ENCODE peak calls at places on chromosomes 3 and 15, in six cellular contexts. L is uterus, F is stomach, E is PC-3, A is gastrocnemius medialis, D is MM.1S. G is an unnamed sample. For H3K4me1, the result is how much of the 10 kb centered on the place peaks cover.

GRCh38 chr3:73448761-73449290 is 175.9 kb downstream of the PDZRN3 start:
- DNase-seq in F (no peak), L (no peak), E (no peak), A (no peak), D (peak), G (no peak)

GRCh38 chr15:67296684-67297083 is 42.1 kb downstream of the IQCH start:
- DNase-seq in L (no peak), E (no peak), A (no peak), D (no peak), F (no peak), G (no peak)

GRCh38 chr3:17639765-17640164 is 102.7 kb downstream of the TBC1D5 start:
- DNase-seq in D (no peak), E (peak), F (no peak), L (peak), A (peak), G (peak)

GRCh38 chr15:98807262-98807661 is 158.9 kb downstream of the IGF1R start:
- DNase-seq in D (no peak), A (no peak), L (no peak), F (no peak), E (no peak), G (peak)

GRCh38 chr3:172666181-172666872 is 44.5 kb downstream of the NCEH1 start:
- DNase-seq in D (no peak), E (no peak), A (no peak), L (no peak), F (no peak), G (no peak)

GRCh38 chr3:118955914-118956556 is 78.6 kb downstream of the IGSF11 start:
- DNase-seq in A (no peak), E (no peak), L (no peak), F (no peak), D (peak), G (no peak)

GRCh38 chr3:182795383-182795782 is 2.1 kb downstream of the ATP11B start:
- DNase-seq in D (peak), F (no peak), L (no peak), A (no peak), E (peak), G (no peak)

GRCh38 chr3:15892828-15893227 is 95.0 kb upstream of the ANKRD28 start:
- DNase-seq in E (peak), L (no peak), A (no peak), D (no peak), F (no peak), G (peak)

GRCh38 chr3:96931491-96931890 is 117.1 kb downstream of the EPHA6 start:
- DNase-seq in D (no peak), F (no peak), E (no peak), L (no peak), A (no peak), G (no peak)

GRCh38 chr15:91456921-91457320 is 356.9 kb downstream of the SV2B start:
- DNase-seq in L (no peak), E (peak), D (no peak), A (no peak), F (no peak), G (peak)

GRCh38 chr3:170488802-170489201 is 70.1 kb downstream of the CLDN11 start:
- DNase-seq in E (peak), L (no peak), F (no peak), A (no peak), D (no peak), G (no peak)

GRCh38 chr3:120682095-120682681 is at the start of gene HGD:
- DNase-seq in L (no peak), D (no peak), E (peak), F (peak), A (no peak), G (no peak)

GRCh38 chr3:85377115-85377514 is 418.3 kb downstream of the CADM2 start:
- DNase-seq in F (no peak), D (no peak), A (no peak), E (no peak), L (no peak), G (no peak)

GRCh38 chr3:7382293-7383033 is 521.5 kb downstream of the GRM7 start:
- DNase-seq in E (no peak), D (no peak), L (no peak), A (no peak), F (no peak), G (peak)

GRCh38 chr3:123412811-123413588 is 35.9 kb downstream of the ADCY5 start:
- DNase-seq in D (no peak), A (no peak), E (no peak), L (peak), F (no peak), G (no peak)

GRCh38 chr15:60272623-60273022 is 125.2 kb downstream of the ANXA2 start:
- DNase-seq in E (no peak), D (no peak), A (no peak), F (no peak), L (no peak), G (no peak)

GRCh38 chr3:72848703-72849081 is 447 bp upstream of the SHQ1 start:
- DNase-seq in F (no peak), D (peak), E (no peak), L (no peak), A (no peak), G (peak)

GRCh38 chr15:72797338-72797689 is 13.8 kb upstream of the ADPGK start:
- DNase-seq in F (no peak), L (no peak), A (no peak), D (no peak), E (no peak), G (no peak)

GRCh38 chr15:60790641-60791040 is 311.7 kb upstream of the ICE2 start:
- DNase-seq in F (no peak), A (no peak), E (no peak), D (no peak), L (no peak), G (no peak)

GRCh38 chr3:5489536-5489935 is 302.0 kb downstream of the EDEM1 start:
- DNase-seq in A (no peak), F (no peak), E (no peak), L (no peak), D (no peak), G (no peak)

GRCh38 chr15:96253137-96253747 is 77.3 kb upstream of the NR2F2 start:
- DNase-seq in L (no peak), F (no peak), D (no peak), E (no peak), A (no peak), G (no peak)

GRCh38 chr15:59376735-59377134 is 4.1 kb upstream of the MYO1E start:
- DNase-seq in L (no peak), D (no peak), E (peak), A (no peak), F (no peak), G (no peak)

GRCh38 chr3:150626148-150626930 is 23.2 kb downstream of the SELENOT start:
- DNase-seq in F (no peak), D (no peak), A (no peak), L (no peak), E (no peak), G (no peak)

GRCh38 chr3:197802505-197803459 is 11.7 kb downstream of the LRCH3 start:
- DNase-seq in F (no peak), A (no peak), L (no peak), D (peak), E (peak), G (no peak)

GRCh38 chr3:71509024-71509423 is 74.5 kb downstream of the FOXP1 start:
- DNase-seq in D (no peak), E (no peak), A (no peak), L (no peak), F (no peak), G (peak)
- H3K4me1 ChIP-seq in D (under half), E (under half), A (under half), L (under half), F (under half), G (half or more)

GRCh38 chr3:114552527-114552812 is 258.6 kb downstream of the TIGIT start:
- DNase-seq in E (no peak), A (no peak), L (no peak), F (no peak), D (no peak), G (no peak)

GRCh38 chr3:114553949-114554593 is 260.2 kb downstream of the TIGIT start:
- DNase-seq in D (no peak), A (no peak), L (no peak), E (no peak), F (no peak), G (peak)

GRCh38 chr3:114551770-114552526 is 258.1 kb downstream of the TIGIT start:
- DNase-seq in A (no peak), F (no peak), E (peak), D (no peak), L (no peak), G (peak)

GRCh38 chr3:114556832-114557231 is 263.0 kb downstream of the TIGIT start:
- DNase-seq in E (no peak), A (no peak), D (no peak), F (no peak), L (no peak), G (no peak)

DNA sequence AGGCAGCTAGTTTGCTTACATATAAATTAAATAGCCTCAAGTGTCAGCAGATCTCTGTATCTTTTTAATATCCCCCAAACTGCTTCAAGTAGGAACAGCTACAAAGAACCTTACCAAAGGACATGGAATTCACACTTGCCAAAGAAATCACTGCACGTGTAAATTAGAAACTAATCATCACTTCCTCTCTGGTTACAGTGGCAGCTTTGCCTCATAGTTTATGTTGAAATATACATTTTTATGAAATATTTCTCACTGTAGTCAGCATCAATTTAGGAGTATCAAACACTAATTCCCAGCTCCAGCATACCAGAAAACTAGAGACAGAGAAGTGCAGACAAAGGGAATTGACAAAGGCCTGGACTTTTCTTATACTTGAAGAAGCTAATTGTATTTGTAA is 260.9 kb downstream of the TIGIT start:
- DNase-seq in A (no peak), D (no peak), L (no peak), E (no peak), F (no peak), G (no peak)
- H3K4me1 ChIP-seq in A (under half), D (under half), L (under half), E (under half), F (under half), G (under half)

GRCh38 chr15:68802373-68802772 is 18.3 kb downstream of the ANP32A start:
- DNase-seq in L (no peak), D (no peak), E (no peak), F (no peak), A (no peak), G (no peak)

GRCh38 chr15:68800875-68801274 is 19.8 kb downstream of the ANP32A start:
- DNase-seq in E (no peak), L (no peak), F (no peak), D (no peak), A (no peak), G (no peak)

GRCh38 chr15:68798695-68799094 is 22.0 kb downstream of the ANP32A start:
- DNase-seq in A (no peak), L (no peak), F (no peak), D (no peak), E (no peak), G (no peak)

GRCh38 chr15:68797589-68798377 is 22.9 kb downstream of the ANP32A start:
- DNase-seq in A (no peak), E (no peak), D (no peak), F (no peak), L (no peak), G (no peak)

DNA sequence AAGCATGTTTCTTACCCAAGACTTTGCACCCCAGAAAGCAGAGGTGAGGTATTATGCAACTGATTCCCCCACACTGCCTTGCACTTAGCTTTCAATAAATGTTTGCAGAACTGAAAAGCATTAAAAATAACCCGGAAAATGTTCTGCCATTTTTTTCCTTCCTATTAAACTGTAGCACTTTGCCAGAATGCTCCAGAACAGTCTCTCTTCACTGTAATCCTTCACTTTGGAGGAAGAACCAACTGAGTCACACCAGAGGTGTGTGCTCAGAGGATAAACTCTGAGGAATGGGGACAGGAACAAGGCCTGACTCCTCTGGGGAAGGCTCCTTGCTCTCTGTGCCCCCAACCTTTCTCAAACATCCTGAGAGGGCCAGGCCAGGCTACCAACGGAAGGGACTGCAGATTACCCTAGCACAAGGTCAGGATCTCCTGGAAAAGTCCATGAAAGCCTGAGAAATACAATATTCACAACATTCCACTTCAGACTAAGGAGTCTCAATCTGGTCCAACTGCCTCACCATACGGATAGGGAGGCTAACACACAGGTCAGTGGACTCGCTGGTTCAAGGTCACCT is 19.0 kb downstream of the ANP32A start:
- DNase-seq in F (no peak), A (no peak), L (no peak), D (no peak), E (no peak), G (no peak)
- H3K4me1 ChIP-seq in F (under half), A (under half), L (under half), D (under half), E (under half), G (under half)

DNA sequence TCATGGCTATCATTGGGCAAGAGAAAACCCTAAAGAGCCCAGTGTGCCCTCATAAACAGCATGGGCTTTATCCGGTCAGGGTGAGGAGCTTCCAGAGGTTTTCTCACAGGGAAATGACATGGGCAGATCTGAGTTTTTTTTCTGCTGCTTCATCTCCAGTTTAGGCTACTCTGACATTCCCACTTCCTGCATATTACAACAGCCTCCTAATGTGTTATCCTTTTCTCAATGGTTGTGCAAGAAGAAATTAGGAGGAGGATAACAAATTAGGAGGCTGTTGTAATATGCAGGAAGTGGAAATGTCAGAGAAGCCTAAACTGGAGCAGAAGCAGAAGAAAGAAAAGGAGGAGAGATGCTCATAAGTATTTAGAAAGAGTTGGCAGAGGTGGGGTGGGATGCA is 175.6 kb downstream of the MTHFS start:
- DNase-seq in E (no peak), D (no peak), F (no peak), A (no peak), L (no peak), G (no peak)
- H3K4me1 ChIP-seq in E (under half), D (under half), F (under half), A (under half), L (under half), G (under half)

GRCh38 chr3:25257026-25257425 is 171.0 kb upstream of the RARB start:
- DNase-seq in L (no peak), F (no peak), E (no peak), D (no peak), A (no peak), G (peak)
- H3K4me1 ChIP-seq in L (under half), F (under half), E (under half), D (under half), A (under half), G (under half)

GRCh38 chr3:100975714-100976113 is 17.5 kb downstream of the ABI3BP start:
- DNase-seq in F (no peak), A (no peak), L (no peak), D (no peak), E (no peak), G (no peak)
- H3K4me1 ChIP-seq in F (under half), A (under half), L (under half), D (under half), E (under half), G (under half)

GRCh38 chr3:149145926-149146325 is 16.5 kb downstream of the HPS3 start:
- DNase-seq in F (no peak), L (no peak), A (no peak), E (no peak), D (peak), G (no peak)

GRCh38 chr3:149145361-149145760 is 15.9 kb downstream of the HPS3 start:
- DNase-seq in D (no peak), F (no peak), A (no peak), L (no peak), E (no peak), G (no peak)

DNA sequence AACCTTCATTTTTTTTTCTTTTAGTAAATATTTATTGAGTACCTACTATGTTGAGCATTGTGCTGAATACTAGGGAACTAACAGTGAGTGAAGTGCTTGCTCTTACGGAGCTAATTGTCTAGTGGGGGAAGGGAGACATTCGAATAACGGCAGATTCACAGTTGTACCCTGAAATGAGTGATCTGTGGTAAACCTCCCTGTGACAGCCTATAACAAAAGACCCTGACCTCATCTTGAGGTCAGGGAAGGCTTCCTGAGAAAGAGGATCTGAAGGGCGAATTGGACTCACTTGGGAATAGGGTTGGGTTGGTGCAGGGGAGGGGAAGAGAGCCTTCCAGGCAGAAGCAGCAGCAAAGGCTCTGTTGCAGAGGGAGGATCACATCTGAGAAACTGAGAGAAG is 13.2 kb downstream of the HPS3 start:
- DNase-seq in L (no peak), A (no peak), F (no peak), E (no peak), D (no peak), G (no peak)
- H3K4me1 ChIP-seq in L (under half), A (under half), F (under half), E (under half), D (under half), G (under half)